ENCODE peak calls at places on chromosomes 3 and 15, in five cellular contexts. F is activated CD4-positive, alpha-beta T cell treated with anti-CD3 and anti-CD28 coated beads for 48 hours; H is astrocyte of the spinal cord; M is GM04503; I is right atrium auricular region. J is an unnamed sample.

GRCh38 chr15:98085003-98085639 is 124.6 kb downstream of the ARRDC4 start:
- DNase-seq in F (peak), H (peak), M (no peak), I (no peak), J (peak)

GRCh38 chr3:100089802-100090668 is 24.3 kb downstream of the FILIP1L start:
- DNase-seq in F (peak), H (peak), M (no peak), I (no peak), J (peak)

GRCh38 chr3:161413127-161413854 is 42.0 kb upstream of the SPTSSB start:
- DNase-seq in F (no peak), H (peak), M (no peak), I (peak), J (peak)

GRCh38 chr15:71627604-71628003 is 182.8 kb upstream of the NR2E3 start:
- DNase-seq in F (no peak), H (no peak), M (no peak), I (no peak), J (no peak)

GRCh38 chr15:28917791-28918140 is 32.0 kb downstream of the APBA2 start:
- DNase-seq in F (no peak), H (no peak), M (no peak), I (no peak), J (no peak)

GRCh38 chr3:1830851-1831250 is 267.8 kb upstream of the CNTN4 start:
- DNase-seq in F (no peak), H (no peak), M (no peak), I (no peak), J (no peak)

GRCh38 chr3:12308517-12308916 is 19.6 kb downstream of the PPARG start:
- DNase-seq in F (no peak), H (peak), M (peak), I (no peak), J (peak)

GRCh38 chr3:50204804-50205718 is at the start of gene SLC38A3:
- DNase-seq in F (peak), H (no peak), M (no peak), I (no peak), J (no peak)

GRCh38 chr3:10085738-10086137 is 22.3 kb downstream of the FANCD2OS start:
- DNase-seq in F (no peak), H (no peak), M (no peak), I (no peak), J (no peak)

GRCh38 chr3:59606638-59607262 is 556.9 kb upstream of the CFAP20DC start:
- DNase-seq in F (no peak), H (no peak), M (no peak), I (no peak), J (no peak)

GRCh38 chr3:159252772-159253384 is 451.0 kb downstream of the MFSD1 start:
- DNase-seq in F (no peak), H (peak), M (no peak), I (no peak), J (peak)

GRCh38 chr15:48811325-48811938 is 563 bp upstream of the CEP152 start:
- DNase-seq in F (no peak), H (no peak), M (no peak), I (no peak), J (no peak)

GRCh38 chr15:32718822-32719716 is 1.3 kb downstream of the GREM1 start:
- DNase-seq in F (peak), H (peak), M (no peak), I (no peak), J (peak)

GRCh38 chr15:88904808-88905327 is 8.3 kb downstream of the MFGE8 start:
- DNase-seq in F (peak), H (peak), M (no peak), I (peak), J (peak)

GRCh38 chr15:38076806-38077205 is 142.4 kb downstream of the TMCO5A start:
- DNase-seq in F (no peak), H (peak), M (no peak), I (no peak), J (no peak)

GRCh38 chr3:34260266-34260990 is 462.0 kb downstream of the PDCD6IP start:
- DNase-seq in F (peak), H (peak), M (no peak), I (peak), J (peak)

GRCh38 chr3:66377800-66378199 is 123.0 kb downstream of the LRIG1 start:
- DNase-seq in F (no peak), H (no peak), M (no peak), I (no peak), J (no peak)

GRCh38 chr3:51704511-51704950 is 2.3 kb upstream of the GRM2 start:
- DNase-seq in F (no peak), H (no peak), M (no peak), I (no peak), J (no peak)

GRCh38 chr3:190169877-190170276 is 49.2 kb upstream of the P3H2 start:
- DNase-seq in F (no peak), H (no peak), M (no peak), I (no peak), J (no peak)

GRCh38 chr3:177190701-177191100 is 6.6 kb downstream of the TBL1XR1 start:
- DNase-seq in F (no peak), H (peak), M (peak), I (peak), J (peak)